ENCODE peak calls at places on chromosomes 16 and 17, in five cellular contexts. V is cardiac muscle cell; H is ascending aorta; C is occipital lobe; D is CD8-positive, alpha-beta memory T cell. Y is an unnamed sample.

GRCh38 chr17:45384047-45384799 is 48.4 kb downstream of the ARHGAP27 start:
- DNase-seq in V (peak; percentile 44), C (no peak), D (no peak), H (no peak), Y (no peak)

GRCh38 chr17:82283208-82283749 is 9.8 kb upstream of the CSNK1D start:
- DNase-seq in H (no peak), V (peak; percentile 58), D (no peak), C (no peak), Y (peak; percentile 59)

GRCh38 chr16:87845213-87845612 is 24.1 kb downstream of the SLC7A5 start:
- DNase-seq in C (no peak), H (no peak), D (no peak), V (no peak), Y (no peak)

GRCh38 chr17:79036181-79036580 is 12.2 kb downstream of the C1QTNF1 start:
- DNase-seq in H (no peak), C (no peak), D (no peak), V (no peak), Y (no peak)

GRCh38 chr16:31253642-31254045 is 6.1 kb upstream of the ITGAM start:
- DNase-seq in D (no peak), V (no peak), H (peak; percentile 16), C (no peak), Y (no peak)

GRCh38 chr17:40058151-40058784 is 4.1 kb upstream of the MED24 start:
- DNase-seq in V (peak; percentile 59), D (no peak), C (no peak), H (no peak), Y (peak; percentile 74)

GRCh38 chr17:73476890-73477350 is 165.1 kb upstream of the CDC42EP4 start:
- DNase-seq in C (peak; percentile 47), V (no peak), H (no peak), D (no peak), Y (no peak)

GRCh38 chr16:62664566-62664965 is 628.3 kb upstream of the CDH8 start:
- DNase-seq in H (no peak), C (no peak), D (no peak), V (no peak), Y (no peak)

GRCh38 chr17:43994272-43995149 is 9.9 kb upstream of the NAGS start:
- DNase-seq in H (no peak), D (peak; percentile 59), V (peak; percentile 70), C (peak; percentile 12), Y (peak; percentile 76)

GRCh38 chr17:72578817-72579470 is 458.1 kb downstream of the SOX9 start:
- DNase-seq in D (no peak), V (no peak), H (no peak), C (no peak), Y (no peak)

GRCh38 chr17:74361613-74362391 is at the start of gene BTBD17:
- DNase-seq in V (peak; percentile 49), H (no peak), D (peak; percentile 13), C (peak; percentile 9), Y (peak; percentile 23)

GRCh38 chr16:12132850-12133249 is 156.3 kb downstream of the SNX29 start:
- DNase-seq in D (no peak), H (no peak), V (no peak), C (no peak), Y (no peak)

GRCh38 chr16:2142942-2143868 is 5.2 kb upstream of the RAB26 start:
- DNase-seq in H (no peak), C (peak; percentile 67), V (no peak), D (no peak), Y (peak; percentile 1)

GRCh38 chr16:70644763-70645597 is 1.4 kb upstream of the IL34 start:
- DNase-seq in C (no peak), V (no peak), H (no peak), D (no peak), Y (no peak)

GRCh38 chr17:7063518-7064094 is 16.4 kb downstream of the CLEC10A start:
- DNase-seq in C (no peak), D (no peak), V (no peak), H (no peak), Y (no peak)

GRCh38 chr16:72198021-72198420 is 26.1 kb upstream of the PMFBP1 start:
- DNase-seq in V (peak; percentile 93), C (peak; percentile 76), H (no peak), D (no peak), Y (peak; percentile 79)

GRCh38 chr17:44928136-44928535 is 12.8 kb upstream of the GFAP start:
- DNase-seq in H (no peak), C (no peak), V (no peak), D (no peak), Y (no peak)

GRCh38 chr17:9371019-9371418 is 204.6 kb downstream of the STX8 start:
- DNase-seq in C (no peak), H (no peak), D (no peak), V (peak; percentile 69), Y (peak; percentile 54)

GRCh38 chr16:22262460-22262859 is 34.7 kb upstream of the POLR3E start:
- DNase-seq in H (no peak), V (no peak), C (no peak), D (no peak), Y (peak; percentile 58)

GRCh38 chr17:9472541-9472940 is 103.1 kb downstream of the STX8 start:
- DNase-seq in V (peak; percentile 49), H (no peak), D (no peak), C (no peak), Y (no peak)

Y was measured in lung microvascular endothelial cell.